ENCODE peak calls at places on chromosomes 2 and 18, in seven cellular contexts. N is GM23338; G is GM13977; Q is activated naive CD4-positive, alpha-beta T cell treated with Interleukin-2 at 50 U/mL for 16 hours; K is NCI-H1092; Z is B cell; B is activated CD4-positive, alpha-beta memory T cell treated with anti-CD3 and anti-CD28 coated beads, Interleukin-2, amount 10 ng/mL, durations not matched to agents 7 days and 5 days. W is an unnamed sample.

GRCh38 chr18:52694804-52695203 is 354.8 kb downstream of the DCC start:
- DNase-seq in Z (no peak), B (no peak), G (peak), N (peak), Q (no peak), K (no peak), W (peak)

GRCh38 chr2:97785818-97786217 is 72.4 kb downstream of the ZAP70 start:
- DNase-seq in Z (no peak), N (no peak), Q (no peak), G (no peak), B (no peak), K (no peak), W (no peak)

GRCh38 chr18:79388043-79388442 is 7.7 kb upstream of the NFATC1 start:
- DNase-seq in B (no peak), K (no peak), N (no peak), Z (no peak), Q (no peak), G (peak), W (peak)

GRCh38 chr2:122255924-122256323 is 500.5 kb downstream of the TSN start:
- DNase-seq in G (no peak), B (no peak), Q (no peak), N (no peak), Z (no peak), K (no peak), W (no peak)

GRCh38 chr2:21650566-21650965 is 526.8 kb downstream of the TDRD15 start:
- DNase-seq in B (no peak), Q (no peak), N (no peak), G (no peak), K (no peak), Z (no peak), W (no peak)

GRCh38 chr2:45951025-45951737 is 299.7 kb downstream of the PRKCE start:
- DNase-seq in B (no peak), K (no peak), N (no peak), Q (no peak), Z (no peak), G (no peak), W (no peak)

GRCh38 chr18:3652380-3653262 is 202.6 kb downstream of the TGIF1 start:
- DNase-seq in Z (no peak), G (no peak), N (no peak), K (no peak), B (peak), Q (peak), W (peak)

GRCh38 chr2:134282638-134283400 is 28.9 kb downstream of the MGAT5 start:
- DNase-seq in Q (peak), B (peak), Z (no peak), G (peak), N (no peak), K (no peak), W (no peak)

GRCh38 chr2:237459741-237460174 is 27.3 kb upstream of the MLPH start:
- DNase-seq in K (no peak), N (no peak), G (no peak), Z (no peak), B (no peak), Q (no peak), W (no peak)

GRCh38 chr2:205462681-205463345 is 219.5 kb upstream of the NRP2 start:
- DNase-seq in N (no peak), K (no peak), G (no peak), Z (no peak), B (no peak), Q (no peak), W (no peak)

GRCh38 chr2:119008108-119008507 is 66.1 kb downstream of the MARCO start:
- DNase-seq in Z (no peak), K (no peak), B (peak), N (no peak), G (no peak), Q (no peak), W (no peak)

GRCh38 chr2:238873841-238874240 is 26.0 kb downstream of the TWIST2 start:
- DNase-seq in G (no peak), N (no peak), Z (no peak), K (no peak), Q (no peak), B (no peak), W (peak)

GRCh38 chr18:24497052-24497754 is 36.8 kb downstream of the HRH4 start:
- DNase-seq in K (no peak), Z (no peak), N (no peak), G (no peak), Q (no peak), B (no peak), W (no peak)

GRCh38 chr2:112149194-112149593 is 11.0 kb downstream of the FBLN7 start:
- DNase-seq in N (no peak), Q (no peak), K (no peak), G (no peak), B (peak), Z (no peak), W (no peak)

GRCh38 chr18:76621782-76622495 is 126.9 kb upstream of the ZNF516 start:
- DNase-seq in G (no peak), K (peak), Q (no peak), Z (no peak), N (no peak), B (no peak), W (no peak)

GRCh38 chr2:238970553-238971081 is 122.7 kb downstream of the TWIST2 start:
- DNase-seq in Z (peak), N (peak), K (peak), Q (peak), G (peak), B (peak), W (peak)

GRCh38 chr2:64644240-64645013 is 9.3 kb downstream of the SERTAD2 start:
- DNase-seq in Z (peak), K (no peak), N (peak), Q (peak), G (peak), B (peak), W (peak)

GRCh38 chr2:239952665-239953417 is 72.3 kb downstream of the NDUFA10 start:
- DNase-seq in G (no peak), Z (no peak), Q (no peak), B (no peak), K (no peak), N (no peak), W (no peak)

GRCh38 chr2:241443486-241444223 is 64.7 kb downstream of the STK25 start:
- DNase-seq in N (no peak), G (peak), B (peak), Z (peak), K (no peak), Q (peak), W (no peak)

GRCh38 chr2:215749092-215749957 is 264.0 kb downstream of the MREG start:
- DNase-seq in Q (no peak), B (no peak), N (no peak), K (no peak), Z (no peak), G (no peak), W (no peak)

GRCh38 chr2:105391058-105391627 is 7.7 kb downstream of the FHL2 start:
- DNase-seq in Q (no peak), B (no peak), N (no peak), K (no peak), Z (no peak), G (no peak), W (no peak)

GRCh38 chr2:98674233-98674964 is 56.5 kb downstream of the MGAT4A start:
- DNase-seq in B (no peak), K (no peak), G (no peak), Z (no peak), N (no peak), Q (no peak), W (no peak)

GRCh38 chr2:228654707-228655106 is 473.2 kb upstream of the SPHKAP start:
- DNase-seq in G (no peak), B (no peak), Z (no peak), K (no peak), Q (no peak), N (no peak), W (no peak)

GRCh38 chr2:85922210-85922609 is 33.4 kb upstream of the ST3GAL5 start:
- DNase-seq in G (no peak), Z (no peak), K (no peak), B (no peak), N (no peak), Q (no peak), W (no peak)

GRCh38 chr2:197677483-197677882 is 2.1 kb upstream of the RFTN2 start:
- DNase-seq in K (no peak), Z (no peak), Q (no peak), N (no peak), B (no peak), G (no peak), W (no peak)

GRCh38 chr2:71963295-71963694 is 184.4 kb downstream of the CYP26B1 start:
- DNase-seq in Q (no peak), N (no peak), B (no peak), K (no peak), Z (no peak), G (no peak), W (no peak)

GRCh38 chr2:144012304-144012703 is 507.6 kb downstream of the ZEB2 start:
- DNase-seq in G (no peak), Z (no peak), B (no peak), Q (no peak), N (no peak), K (no peak), W (no peak)

GRCh38 chr18:58882681-58883080 is 18.0 kb downstream of the ZNF532 start:
- DNase-seq in K (no peak), Q (no peak), G (no peak), Z (no peak), B (no peak), N (no peak), W (no peak)

GRCh38 chr2:172705352-172705751 is 30.3 kb upstream of the RAPGEF4 start:
- DNase-seq in G (no peak), K (no peak), B (no peak), Q (no peak), N (no peak), Z (no peak), W (no peak)

GRCh38 chr2:37903009-37903408 is 22.1 kb upstream of the RMDN2 start:
- DNase-seq in Z (no peak), K (no peak), N (no peak), B (no peak), Q (no peak), G (no peak), W (no peak)

GRCh38 chr2:25036221-25036559 is 5.7 kb upstream of the EFR3B start:
- DNase-seq in K (no peak), Z (no peak), B (no peak), N (no peak), Q (no peak), G (no peak), W (no peak)

GRCh38 chr2:134122610-134123009 is 131.3 kb upstream of the MGAT5 start:
- DNase-seq in G (no peak), K (no peak), Z (peak), B (no peak), Q (no peak), N (peak), W (peak)

GRCh38 chr2:69188174-69188900 is 175.4 kb downstream of the ANTXR1 start:
- DNase-seq in Z (no peak), B (no peak), K (no peak), N (no peak), G (no peak), Q (no peak), W (no peak)

GRCh38 chr2:11069566-11070185 is 85.6 kb upstream of the SLC66A3 start:
- DNase-seq in K (no peak), N (no peak), Q (no peak), G (no peak), B (no peak), Z (no peak), W (no peak)